ENCODE peak calls at places on chromosomes 13 and 19, in four cellular contexts. R is esophagus squamous epithelium; N is CD8-positive, alpha-beta T cell; A is Peyer's patch. Y is an unnamed sample.
A peak's percentile ranks its signal among the peaks of the same experiment; 100 is the strongest.

GRCh38 chr13:33677215-33677614 is 140.7 kb upstream of the RFC3 start:
- DNase-seq in R (no peak), N (no peak), A (no peak), Y (no peak)

GRCh38 chr13:107867701-107868661 is 347.4 kb downstream of the LIG4 start:
- DNase-seq in R (no peak), N (no peak), A (no peak), Y (no peak)

GRCh38 chr13:106520205-106521004 is 15.1 kb downstream of the EFNB2 start:
- DNase-seq in R (no peak), N (no peak), A (no peak), Y (no peak)

GRCh38 chr19:55626350-55626749 is 2.0 kb upstream of the ZNF784 start:
- DNase-seq in R (no peak), N (peak; percentile 55), A (peak; percentile 50), Y (peak; percentile 90)

GRCh38 chr19:13270514-13271105 is 120.4 kb downstream of the IER2 start:
- DNase-seq in R (no peak), N (no peak), A (no peak), Y (no peak)

GRCh38 chr13:41854758-41855157 is 106.2 kb downstream of the VWA8 start:
- DNase-seq in R (no peak), N (no peak), A (no peak), Y (no peak)

GRCh38 chr13:39311619-39312018 is 273.4 kb downstream of the NHLRC3 start:
- DNase-seq in R (no peak), N (no peak), A (no peak), Y (no peak)

GRCh38 chr13:44591316-44591715 is 15.2 kb upstream of the TSC22D1 start:
- DNase-seq in R (no peak), N (no peak), A (no peak), Y (no peak)

GRCh38 chr13:43686557-43686956 is 100.2 kb downstream of the ENOX1 start:
- DNase-seq in R (no peak), N (no peak), A (no peak), Y (no peak)

GRCh38 chr13:95624020-95624419 is 20.5 kb downstream of the DZIP1 start:
- DNase-seq in R (no peak), N (no peak), A (no peak), Y (no peak)

GRCh38 chr13:51838235-51838846 is 6.6 kb downstream of the TMEM272 start:
- DNase-seq in R (no peak), N (no peak), A (no peak), Y (no peak)

GRCh38 chr13:41315466-41316047 is 4.5 kb downstream of the NAA16 start:
- DNase-seq in R (no peak), N (no peak), A (no peak), Y (no peak)

GRCh38 chr13:112871742-112872141 is 97.3 kb upstream of the MCF2L start:
- DNase-seq in R (no peak), N (no peak), A (no peak), Y (no peak)

GRCh38 chr13:29935309-29935981 is 85.0 kb upstream of the UBL3 start:
- DNase-seq in R (no peak), N (peak; percentile 74), A (peak; percentile 80), Y (peak; percentile 82)

GRCh38 chr13:49098771-49099512 is 121.2 kb upstream of the MLNR start:
- DNase-seq in R (no peak), N (no peak), A (no peak), Y (peak; percentile 2)

GRCh38 chr13:22848539-22849052 is 332.2 kb upstream of the SGCG start:
- DNase-seq in R (no peak), N (no peak), A (no peak), Y (no peak)

GRCh38 chr13:22915442-22916082 is 265.2 kb upstream of the SGCG start:
- DNase-seq in R (no peak), N (no peak), A (no peak), Y (no peak)

GRCh38 chr13:76852991-76853390 is 33.2 kb downstream of the KCTD12 start:
- DNase-seq in R (no peak), N (no peak), A (no peak), Y (no peak)

GRCh38 chr13:35478384-35479222 is 2.1 kb upstream of the MAB21L1 start:
- DNase-seq in R (no peak), N (no peak), A (no peak), Y (no peak)

GRCh38 chr13:27942972-27943371 is 23.2 kb downstream of the PDX1 start:
- DNase-seq in R (no peak), N (no peak), A (no peak), Y (no peak)

GRCh38 chr19:35157431-35157830 is 2.9 kb downstream of the FXYD5 start:
- DNase-seq in R (no peak), N (no peak), A (no peak), Y (no peak)

GRCh38 chr13:44350775-44351504 is 22.7 kb upstream of the SERP2 start:
- DNase-seq in R (no peak), N (no peak), A (no peak), Y (no peak)

DNA sequence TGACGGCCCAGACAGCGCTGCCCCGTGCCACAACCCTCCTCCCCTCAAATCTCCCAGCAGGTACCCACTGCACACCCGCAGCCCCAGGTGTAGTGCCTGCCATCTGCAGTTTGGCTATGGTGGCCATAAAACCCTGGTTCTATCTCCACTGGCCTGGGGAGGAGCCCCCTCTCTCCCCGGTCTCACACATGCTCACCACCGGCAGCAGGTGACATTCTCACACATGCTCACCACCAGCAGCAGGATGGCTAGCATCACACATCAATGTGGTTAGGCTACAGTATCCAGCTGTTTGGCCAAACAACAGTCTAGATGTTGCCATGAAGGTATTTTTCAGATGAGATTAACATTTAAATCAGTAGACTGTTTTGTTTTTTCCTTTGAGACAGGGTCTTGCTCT is 31.2 kb downstream of the ELL start:
- DNase-seq in R (no peak), N (no peak), A (no peak), Y (no peak)
- H3K4me1 ChIP-seq in R (peaks cover 42% of the 10 kb centered on the region), N (peaks cover 48% of the 10 kb centered on the region), A (peaks cover 25% of the 10 kb centered on the region), Y (peaks cover 87% of the 10 kb centered on the region)

DNA sequence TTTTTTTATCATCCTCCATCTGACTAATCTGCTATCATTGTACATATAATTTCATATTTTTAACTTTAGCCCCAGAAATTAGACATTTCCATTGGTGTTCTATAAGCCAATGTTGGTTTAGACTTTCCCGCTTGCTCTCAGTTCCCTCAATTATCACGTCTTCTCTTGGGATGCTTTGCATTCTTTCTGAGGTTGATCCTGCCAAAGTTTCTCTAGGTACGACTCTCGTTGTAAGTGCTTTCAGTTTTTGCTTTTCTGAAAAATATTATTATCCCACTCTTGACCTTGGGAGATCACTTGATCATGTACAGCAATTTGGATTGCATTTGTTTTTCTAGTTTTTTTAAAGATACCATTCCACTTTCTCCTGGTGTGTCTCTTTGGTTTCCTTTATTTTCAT is 270.2 kb downstream of the IRS2 start:
- DNase-seq in R (no peak), N (no peak), A (no peak), Y (no peak)
- H3K27ac ChIP-seq in R (no peak overlapping the region), N (no peak overlapping the region), A (no peak overlapping the region), Y (no peak overlapping the region)

GRCh38 chr19:42241279-42241678 is 1.1 kb downstream of the GSK3A start:
- DNase-seq in R (no peak), N (no peak), A (no peak), Y (no peak)
- H3K4me1 ChIP-seq in R (peaks cover 25% of the 10 kb centered on the region), N (peaks cover 35% of the 10 kb centered on the region), A (peaks cover 17% of the 10 kb centered on the region), Y (peaks cover 50% of the 10 kb centered on the region)

GRCh38 chr19:10681658-10682057 is 19.6 kb upstream of the QTRT1 start:
- DNase-seq in R (no peak), N (no peak), A (no peak), Y (no peak)
- H3K27ac ChIP-seq in R (no peak overlapping the region), N (no peak overlapping the region), A (no peak overlapping the region), Y (no peak overlapping the region)

DNA sequence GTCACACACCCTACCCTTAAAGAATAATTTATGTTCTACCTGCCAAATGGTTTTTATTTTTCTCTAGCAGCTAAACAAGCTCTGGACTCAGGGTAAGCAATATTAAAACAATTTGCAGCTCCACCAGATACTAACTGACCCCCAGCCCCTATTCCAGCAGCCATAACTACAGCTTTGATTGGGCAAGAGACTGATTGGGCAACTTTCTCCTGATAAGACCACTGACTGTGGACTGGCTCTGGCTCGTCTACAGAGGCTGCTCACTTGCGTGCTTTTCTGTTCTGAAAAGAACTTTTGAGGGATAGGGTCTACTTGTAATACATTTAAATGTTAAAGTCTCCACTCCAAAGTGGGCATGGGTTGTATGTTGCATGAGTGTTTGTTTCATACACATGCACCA is 20.0 kb downstream of the OR7A5 start:
- DNase-seq in R (no peak), N (no peak), A (no peak), Y (no peak)
- H3K4me1 ChIP-seq in R (no peaks in the 10 kb centered on the region), N (no peaks in the 10 kb centered on the region), A (no peaks in the 10 kb centered on the region), Y (no peaks in the 10 kb centered on the region)

GRCh38 chr19:52296400-52296772 is 583 bp upstream of the ZNF480 start:
- DNase-seq in R (no peak), N (no peak), A (no peak), Y (no peak)
- H3K27ac ChIP-seq in R (peak overlapping the region; percentile 86), N (peak overlapping the region; percentile 17), A (peak overlapping the region; percentile 69), Y (peak overlapping the region; percentile 60)

GRCh38 chr13:111117961-111118360 is 2.9 kb downstream of the ARHGEF7 start:
- DNase-seq in R (no peak), N (no peak), A (no peak), Y (no peak)

GRCh38 chr13:111120422-111120821 is 5.3 kb downstream of the ARHGEF7 start:
- DNase-seq in R (no peak), N (no peak), A (no peak), Y (no peak)

GRCh38 chr13:111117289-111117688 is 2.2 kb downstream of the ARHGEF7 start:
- DNase-seq in R (no peak), N (no peak), A (no peak), Y (no peak)

GRCh38 chr13:111119966-111120365 is 4.9 kb downstream of the ARHGEF7 start:
- DNase-seq in R (no peak), N (no peak), A (no peak), Y (no peak)

GRCh38 chr13:111118898-111119607 is 3.9 kb downstream of the ARHGEF7 start:
- DNase-seq in R (no peak), N (no peak), A (no peak), Y (no peak)
- H3K4me1 ChIP-seq in R (peaks cover 3% of the 10 kb centered on the region), N (peaks cover 10% of the 10 kb centered on the region), A (no peaks in the 10 kb centered on the region), Y (peaks cover 10% of the 10 kb centered on the region)

Y was measured in CD4-positive, alpha-beta memory T cell.